ENCODE peak calls at places on chromosomes 1 and 21, in eight cellular contexts. Z, S, V, M, O, N, J and L are unnamed samples.
A peak's percentile ranks its signal among the peaks of the same experiment; 100 is the strongest.

GRCh38 chr1:201468501-201468843 is 516 bp downstream of the PHLDA3 start:
- DNase-seq in S (no peak), J (no peak), O (no peak), Z (no peak), N (no peak), V (peak; percentile 67), M (peak; percentile 71), L (peak; percentile 82)

GRCh38 chr1:96688737-96689136 is 32.8 kb upstream of the PTBP2 start:
- DNase-seq in Z (peak; percentile 30), S (no peak), M (no peak), V (peak; percentile 41), N (peak; percentile 1), O (no peak), J (no peak), L (no peak)

GRCh38 chr1:118246646-118247045 is 61.6 kb upstream of the SPAG17 start:
- DNase-seq in N (no peak), S (no peak), M (no peak), J (no peak), Z (no peak), O (no peak), V (no peak), L (no peak)

GRCh38 chr1:207811920-207812720 is 60.3 kb downstream of the CD46 start:
- DNase-seq in N (no peak), O (no peak), J (peak; percentile 42), V (peak; percentile 32), Z (no peak), S (no peak), M (peak; percentile 94), L (no peak)

GRCh38 chr1:162835157-162835899 is 25.6 kb downstream of the CCDC190 start:
- DNase-seq in V (no peak), M (no peak), J (no peak), O (no peak), N (no peak), Z (no peak), S (no peak), L (peak; percentile 63)

GRCh38 chr21:33127154-33127893 is 57.4 kb downstream of the OLIG1 start:
- DNase-seq in N (peak; percentile 78), J (peak; percentile 84), S (peak; percentile 68), Z (peak; percentile 66), V (peak; percentile 91), M (peak; percentile 80), O (no peak), L (peak; percentile 86)

GRCh38 chr21:37145635-37146111 is 72.6 kb downstream of the TTC3 start:
- DNase-seq in N (no peak), J (peak; percentile 62), M (no peak), O (peak; percentile 30), Z (no peak), S (no peak), V (peak; percentile 45), L (no peak)

GRCh38 chr1:225260319-225260718 is 167.5 kb downstream of the LBR start:
- DNase-seq in J (no peak), N (no peak), V (no peak), Z (no peak), S (no peak), M (no peak), O (no peak), L (no peak)

GRCh38 chr1:114215426-114215825 is 61.8 kb upstream of the SYT6 start:
- DNase-seq in O (no peak), S (no peak), Z (no peak), J (no peak), N (no peak), V (no peak), M (no peak), L (no peak)

GRCh38 chr1:101190441-101190840 is 46.4 kb upstream of the S1PR1 start:
- DNase-seq in J (no peak), S (no peak), O (no peak), V (no peak), M (no peak), Z (no peak), N (no peak), L (peak; percentile 48)

GRCh38 chr1:180563013-180563827 is 4.5 kb downstream of the OVAAL start:
- DNase-seq in O (no peak), V (no peak), N (no peak), Z (no peak), S (no peak), M (no peak), J (peak; percentile 45), L (no peak)

GRCh38 chr1:28736450-28737244 is at the start of gene YTHDF2:
- DNase-seq in N (peak; percentile 99), J (peak; percentile 79), M (peak; percentile 99), Z (peak; percentile 95), V (peak; percentile 99), O (peak; percentile 61), S (peak; percentile 98), L (peak; percentile 99)

GRCh38 chr1:110002695-110003094 is 18.1 kb downstream of the AHCYL1 start:
- DNase-seq in J (no peak), V (no peak), M (no peak), N (no peak), S (no peak), Z (no peak), O (no peak), L (no peak)

GRCh38 chr1:6157528-6158174 is 22.5 kb downstream of the CHD5 start:
- DNase-seq in J (peak; percentile 89), V (no peak), M (no peak), N (no peak), S (no peak), Z (no peak), O (peak; percentile 73), L (no peak)

GRCh38 chr1:108569097-108569728 is 9.3 kb downstream of the EEIG2 start:
- DNase-seq in O (no peak), J (no peak), M (no peak), V (no peak), N (no peak), S (no peak), Z (no peak), L (no peak)

GRCh38 chr1:110250018-110250417 is 39.9 kb downstream of the KCNC4 start:
- DNase-seq in S (no peak), V (no peak), J (no peak), M (no peak), N (no peak), Z (no peak), O (no peak), L (no peak)

GRCh38 chr1:91700332-91700731 is 185.6 kb downstream of the TGFBR3 start:
- DNase-seq in Z (no peak), V (no peak), O (no peak), M (no peak), J (peak; percentile 6), N (no peak), S (no peak), L (no peak)